ENCODE peak calls at places on chromosomes 7 and 10, in four cellular contexts. Y is activated naive CD4-positive, alpha-beta T cell; N is NCI-H1092; S is H54. I is an unnamed sample.

GRCh38 chr10:33265621-33266020 is 68.8 kb downstream of the NRP1 start:
- DNase-seq in Y (no peak), N (no peak), S (no peak), I (no peak)

GRCh38 chr7:76222333-76222732 is 20.6 kb downstream of the SRRM3 start:
- DNase-seq in Y (no peak), N (no peak), S (no peak), I (no peak)

GRCh38 chr10:21497177-21497807 is 28.2 kb downstream of the SKIDA1 start:
- DNase-seq in Y (no peak), N (peak; percentile 79), S (peak; percentile 97), I (no peak)

GRCh38 chr10:101032637-101033201 is 1.7 kb downstream of the SFXN3 start:
- DNase-seq in Y (no peak), N (no peak), S (peak; percentile 80), I (no peak)

GRCh38 chr7:44515595-44516268 is 25.3 kb upstream of the NUDCD3 start:
- DNase-seq in Y (no peak), N (no peak), S (no peak), I (no peak)

GRCh38 chr10:73497623-73498022 is 1.8 kb upstream of the PPP3CB start:
- DNase-seq in Y (no peak), N (no peak), S (no peak), I (no peak)

GRCh38 chr10:62099299-62099698 is 169.3 kb downstream of the RTKN2 start:
- DNase-seq in Y (no peak), N (no peak), S (no peak), I (no peak)

GRCh38 chr10:72692057-72692891 is at the start of gene MCU:
- DNase-seq in Y (peak; percentile 90), N (no peak), S (peak; percentile 47), I (no peak)

GRCh38 chr7:35241884-35242283 is 12.0 kb downstream of the TBX20 start:
- DNase-seq in Y (no peak), N (no peak), S (no peak), I (no peak)

GRCh38 chr7:7920481-7920880 is 48.1 kb upstream of the GLCCI1 start:
- DNase-seq in Y (no peak), N (no peak), S (no peak), I (no peak)

GRCh38 chr10:55002420-55002819 is 201.4 kb upstream of the PCDH15 start:
- DNase-seq in Y (no peak), N (no peak), S (no peak), I (no peak)

GRCh38 chr7:15457959-15458955 is 103.6 kb downstream of the AGMO start:
- DNase-seq in Y (no peak), N (no peak), S (no peak), I (no peak)

GRCh38 chr7:27424749-27425148 is 182.1 kb downstream of the EVX1 start:
- DNase-seq in Y (no peak), N (no peak), S (no peak), I (no peak)

I was measured in Panc1.